ENCODE peak calls at places on chromosomes 16 and 17, in four cellular contexts. Z, L, C and J are unnamed samples.

GRCh38 chr16:31869511-31870201 is 4.0 kb upstream of the ZNF267 start:
- DNase-seq in Z (no peak), L (peak), C (no peak), J (no peak)

GRCh38 chr17:40611840-40612509 is 35.6 kb downstream of the SMARCE1 start:
- DNase-seq in Z (no peak), L (no peak), C (no peak), J (no peak)

GRCh38 chr17:41308251-41308917 is 725 bp downstream of the KRTAP16-1 start:
- DNase-seq in Z (no peak), L (peak), C (no peak), J (no peak)

GRCh38 chr17:16313159-16314090 is 39.8 kb downstream of the CENPV start:
- DNase-seq in Z (no peak), L (no peak), C (peak), J (no peak)

GRCh38 chr16:88542231-88542630 is 28.0 kb upstream of the ZC3H18 start:
- DNase-seq in Z (no peak), L (no peak), C (no peak), J (no peak)

GRCh38 chr16:21590287-21590686 is 9.1 kb upstream of the METTL9 start:
- DNase-seq in Z (no peak), L (no peak), C (no peak), J (no peak)

GRCh38 chr17:40038882-40039513 is 15.2 kb downstream of the MED24 start:
- DNase-seq in Z (peak), L (no peak), C (peak), J (peak)

GRCh38 chr16:11955713-11956123 is 9.3 kb upstream of the TNFRSF17 start:
- DNase-seq in Z (no peak), L (no peak), C (no peak), J (no peak)

GRCh38 chr16:78365376-78365775 is 265.9 kb downstream of the WWOX start:
- DNase-seq in Z (no peak), L (no peak), C (no peak), J (no peak)

GRCh38 chr16:78363843-78364242 is 264.4 kb downstream of the WWOX start:
- DNase-seq in Z (no peak), L (no peak), C (no peak), J (peak)

GRCh38 chr16:78364501-78364900 is 265.0 kb downstream of the WWOX start:
- DNase-seq in Z (no peak), L (no peak), C (no peak), J (no peak)

GRCh38 chr16:78372302-78372701 is 272.8 kb downstream of the WWOX start:
- DNase-seq in Z (no peak), L (no peak), C (no peak), J (no peak)

GRCh38 chr16:78368121-78369102 is 269.0 kb downstream of the WWOX start:
- DNase-seq in Z (no peak), L (no peak), C (no peak), J (no peak)
- TF ChIP-seq ATF2 in Z (no peak), L (no peak), C (no peak), J (no peak)

DNA sequence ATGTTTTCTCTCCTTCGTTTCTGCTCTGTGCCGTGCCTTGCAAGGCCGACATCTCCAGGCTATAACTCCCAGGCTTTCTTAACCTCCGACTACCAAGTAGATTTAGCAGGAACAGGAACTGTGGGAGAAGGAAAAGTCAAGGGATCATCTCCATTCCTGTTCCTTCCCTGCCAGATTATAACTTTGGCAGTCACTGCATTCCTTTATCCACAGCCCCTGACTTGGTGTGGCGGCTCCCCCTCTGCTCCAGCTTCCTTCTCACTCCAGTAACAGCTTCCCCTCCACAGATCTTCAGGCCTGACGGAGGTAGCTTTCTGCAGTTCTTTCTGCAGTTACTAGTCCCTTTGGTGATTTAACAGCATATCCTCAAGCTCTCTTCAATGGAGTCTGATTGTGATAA is 234.6 kb upstream of the MON1B start:
- DNase-seq in Z (no peak), L (no peak), C (no peak), J (no peak)
- TF ChIP-seq ATF2 in Z (no peak), L (no peak), C (no peak), J (no peak)

DNA sequence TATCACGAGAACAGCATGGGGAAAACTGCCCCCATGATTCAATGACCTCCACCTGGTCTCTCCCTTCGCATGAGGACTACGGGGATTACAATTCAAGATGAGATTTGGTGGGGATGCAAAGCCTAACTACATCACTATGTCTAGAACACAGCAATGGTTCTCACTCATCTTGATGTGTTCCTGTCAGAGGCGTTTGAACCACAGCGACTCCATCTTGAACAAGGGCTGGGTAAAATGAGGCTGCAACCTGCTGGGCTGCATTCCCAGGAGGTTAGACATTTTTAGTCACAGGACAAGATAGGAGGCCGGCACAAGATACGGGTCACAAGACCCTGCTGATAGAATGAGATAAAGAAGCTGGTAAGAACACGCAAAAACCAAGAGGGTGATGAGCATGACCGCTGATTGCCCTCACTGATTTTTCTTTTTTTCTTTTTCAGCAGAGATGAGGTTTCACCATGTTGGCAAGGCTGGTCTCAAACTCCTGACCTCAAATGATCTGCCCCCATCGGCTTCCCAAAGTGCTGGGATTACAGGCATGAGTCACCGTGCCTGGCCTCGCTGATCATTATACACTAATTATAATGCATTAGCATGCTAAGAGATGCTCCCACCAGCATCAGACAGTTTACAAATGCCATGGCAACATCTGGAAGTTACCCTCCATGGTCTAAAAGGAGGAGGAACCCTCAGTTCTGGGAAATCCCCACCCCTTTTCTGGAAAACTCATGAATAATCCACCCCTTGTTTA is 3.0 kb upstream of the PPY start:
- DNase-seq in Z (no peak), L (no peak), C (no peak), J (no peak)
- TF ChIP-seq ATF2 in Z (no peak), L (no peak), C (no peak), J (no peak)

GRCh38 chr17:3915642-3916012 is 638 bp downstream of the P2RX1 start:
- DNase-seq in Z (no peak), L (no peak), C (no peak), J (no peak)

GRCh38 chr17:3912827-3913226 is 3.4 kb downstream of the P2RX1 start:
- DNase-seq in Z (no peak), L (no peak), C (no peak), J (no peak)

GRCh38 chr17:3914319-3914685 is 2.0 kb downstream of the P2RX1 start:
- DNase-seq in Z (no peak), L (peak), C (no peak), J (no peak)

GRCh38 chr17:3911271-3912053 is 4.8 kb downstream of the P2RX1 start:
- DNase-seq in Z (no peak), L (peak), C (no peak), J (no peak)

DNA sequence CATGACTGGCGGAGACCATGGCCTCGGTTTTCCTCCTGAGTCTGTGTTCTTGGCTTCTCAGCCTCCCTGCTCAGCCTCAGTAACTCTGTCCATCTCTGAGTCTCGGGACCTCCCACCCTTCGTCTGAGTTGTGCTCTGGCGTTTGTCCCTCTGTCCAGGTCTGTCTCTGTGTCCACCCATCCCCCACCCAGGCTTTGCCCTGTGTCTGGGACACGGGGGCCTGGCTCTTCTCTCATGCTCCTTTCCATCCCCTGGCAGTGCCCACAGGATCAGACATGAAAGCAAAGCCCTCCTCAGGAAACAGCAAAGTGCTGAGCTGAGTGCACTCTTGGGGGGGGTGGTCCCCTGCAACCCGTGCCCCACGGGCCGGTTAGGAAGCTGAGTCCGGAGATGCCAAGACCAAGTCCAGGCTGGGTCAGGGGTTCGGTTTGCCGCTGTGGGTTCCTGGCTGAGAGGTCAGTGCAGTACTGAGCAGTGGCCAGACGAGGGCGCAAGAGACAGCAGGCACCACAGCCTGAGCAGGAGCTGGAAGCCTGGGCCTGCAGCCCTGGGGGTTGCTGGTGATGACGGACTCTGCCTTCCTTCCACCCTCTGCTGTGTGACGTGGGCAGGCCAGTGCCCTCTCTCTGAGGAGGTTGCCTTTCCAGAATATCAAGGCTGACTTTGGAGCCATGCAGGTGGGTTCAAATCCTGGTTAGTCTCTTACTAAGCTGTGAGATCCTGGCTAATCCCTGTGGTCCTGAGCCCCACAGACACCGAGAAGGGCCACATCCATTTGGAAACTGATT is 2.5 kb downstream of the P2RX1 start:
- DNase-seq in Z (peak), L (peak), C (peak), J (peak)
- TF ChIP-seq ATF2 in Z (no peak), L (no peak), C (no peak), J (no peak)

DNA sequence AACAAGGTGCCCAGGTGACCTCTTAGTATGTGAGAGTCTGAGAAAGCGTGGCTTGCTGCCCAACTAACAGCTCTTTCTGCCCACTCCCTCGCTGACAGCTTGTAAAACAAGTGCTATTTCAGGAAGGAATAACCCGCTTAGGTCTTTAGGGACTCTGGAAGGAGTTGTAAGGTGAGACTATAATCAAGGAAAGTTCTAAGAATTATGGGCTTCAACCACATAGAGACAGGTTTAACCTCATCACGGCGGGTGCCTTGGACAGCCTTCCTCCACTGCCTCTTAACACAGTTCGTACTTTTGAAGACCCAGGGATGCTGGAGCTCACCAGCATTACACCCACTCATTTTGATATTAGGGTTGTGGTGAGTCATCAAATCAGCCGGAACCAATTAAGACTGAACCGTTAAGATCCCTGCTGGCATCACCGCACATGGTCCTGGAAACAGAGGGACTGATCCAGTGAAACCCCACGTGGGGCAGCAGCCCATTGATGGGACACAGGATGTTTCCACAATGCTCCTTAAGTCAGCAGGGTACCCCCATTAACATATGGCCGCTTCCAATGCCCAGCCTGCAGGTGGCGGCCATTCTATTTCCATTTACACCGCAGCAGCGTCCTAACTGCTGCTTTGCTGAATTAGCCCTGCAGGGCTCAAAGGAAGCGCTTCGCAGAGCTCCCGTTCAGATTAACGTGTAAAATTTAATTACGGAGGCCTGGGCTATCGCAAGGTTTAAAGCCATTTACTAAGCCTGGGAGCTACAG is 176.6 kb upstream of the SDK2 start:
- DNase-seq in Z (peak), L (no peak), C (no peak), J (peak)
- TF ChIP-seq ATF2 in Z (no peak), L (no peak), C (no peak), J (no peak)

DNA sequence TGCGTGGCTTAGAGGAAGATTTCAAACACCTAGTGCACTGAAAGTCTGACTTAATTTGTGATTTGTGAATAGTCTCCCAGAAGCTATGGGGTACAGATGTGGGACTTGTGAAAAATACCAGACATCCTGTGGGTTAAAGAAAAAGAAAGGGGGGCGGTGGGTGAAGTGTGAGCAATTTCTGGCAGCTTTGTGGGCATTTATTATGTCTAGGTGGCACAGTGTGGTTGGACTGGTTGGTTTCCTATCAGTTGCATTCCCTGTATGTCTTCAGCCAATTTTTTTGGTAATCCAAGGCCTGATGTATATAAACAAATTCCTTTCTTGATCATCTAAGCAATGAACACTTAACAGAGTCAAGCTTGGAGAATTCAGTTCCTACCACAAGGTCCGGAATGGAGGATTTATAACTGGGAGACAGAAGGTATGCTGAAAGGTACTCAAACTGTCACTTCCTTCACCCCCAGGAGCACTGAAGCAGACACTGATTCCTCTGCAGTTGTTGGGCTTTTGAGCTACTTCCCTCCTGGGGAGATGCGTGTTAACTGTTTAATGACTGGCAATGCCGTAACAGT is 211.6 kb downstream of the WWOX start:
- DNase-seq in Z (no peak), L (no peak), C (no peak), J (peak)
- TF ChIP-seq ATF2 in Z (no peak), L (no peak), C (no peak), J (no peak)

GRCh38 chr17:82435103-82435502 is 15.4 kb downstream of the CYBC1 start:
- DNase-seq in Z (no peak), L (no peak), C (no peak), J (no peak)
- TF ChIP-seq ATF2 in Z (no peak), L (no peak), C (no peak), J (no peak)